ENCODE peak calls at places on chromosomes 13 and 19, in six cellular contexts. J is aorta, U is right lobe of liver, S is neuronal stem cell, I is adrenal gland, Z is mesenchymal stem cell. F is an unnamed sample. For H3K36me3, the result is how much of the 10 kb centered on the place peaks cover.

GRCh38 chr13:50457430-50458393 is 385.8 kb downstream of the DLEU7 start:
- DNase-seq in J (no peak), I (no peak), U (no peak), Z (no peak), S (no peak), F (no peak)

GRCh38 chr19:49127674-49128544 is 8.6 kb downstream of the PPFIA3 start:
- DNase-seq in Z (peak), I (peak), J (peak), U (peak), S (peak), F (peak)

GRCh38 chr13:63110431-63110830 is 1694.8 kb upstream of the PCDH20 start:
- DNase-seq in I (no peak), S (no peak), U (no peak), J (no peak), Z (no peak), F (no peak)

GRCh38 chr13:107367258-107367657 is 799.3 kb upstream of the ARGLU1 start:
- DNase-seq in I (no peak), J (no peak), S (no peak), U (no peak), Z (peak), F (no peak)

GRCh38 chr13:85650613-85651012 is 148.6 kb downstream of the SLITRK6 start:
- DNase-seq in Z (no peak), S (no peak), I (no peak), J (no peak), U (no peak), F (no peak)

GRCh38 chr13:100941811-100942361 is 267.3 kb upstream of the TMTC4 start:
- DNase-seq in U (no peak), J (no peak), Z (peak), I (no peak), S (no peak), F (no peak)

GRCh38 chr13:93227280-93227905 is 786 bp downstream of the GPC6 start:
- DNase-seq in U (peak), Z (peak), J (peak), S (peak), I (no peak), F (no peak)

GRCh38 chr19:39397360-39398296 is 6.5 kb downstream of the MED29 start:
- DNase-seq in U (peak), I (peak), Z (peak), J (peak), S (no peak), F (peak)

GRCh38 chr13:78750735-78751134 is 91.8 kb upstream of the OBI1 start:
- DNase-seq in J (no peak), I (no peak), Z (no peak), U (no peak), S (no peak), F (no peak)

GRCh38 chr13:85520445-85520844 is 278.8 kb downstream of the SLITRK6 start:
- DNase-seq in Z (peak), S (no peak), U (no peak), J (no peak), I (no peak), F (no peak)

GRCh38 chr13:22915442-22916082 is 265.2 kb upstream of the SGCG start:
- DNase-seq in I (peak), S (peak), J (peak), U (no peak), Z (peak), F (peak)

GRCh38 chr19:10111405-10111811 is at the start of gene P2RY11:
- DNase-seq in Z (no peak), S (no peak), I (no peak), J (no peak), U (no peak), F (no peak)

GRCh38 chr13:50222569-50223332 is 207.5 kb downstream of the KCNRG start:
- DNase-seq in I (peak), U (peak), Z (peak), S (no peak), J (peak), F (peak)

GRCh38 chr19:28794301-28794700 is 418.6 kb downstream of the UQCRFS1 start:
- DNase-seq in U (no peak), S (no peak), I (no peak), J (no peak), Z (no peak), F (no peak)

GRCh38 chr13:45454204-45454603 is 10.5 kb upstream of the COG3 start:
- DNase-seq in S (no peak), I (no peak), Z (no peak), U (no peak), J (no peak), F (no peak)

GRCh38 chr13:94192576-94192975 is 286.9 kb downstream of the DCT start:
- DNase-seq in S (peak), I (peak), J (no peak), U (no peak), Z (no peak), F (no peak)

GRCh38 chr13:51612867-51613266 is 28.6 kb downstream of the WDFY2 start:
- DNase-seq in Z (no peak), I (no peak), J (no peak), S (no peak), U (no peak), F (no peak)

GRCh38 chr13:51613535-51613934 is 29.3 kb downstream of the WDFY2 start:
- DNase-seq in S (no peak), I (no peak), Z (no peak), U (no peak), J (no peak), F (no peak)

GRCh38 chr13:51618626-51619025 is 34.4 kb downstream of the WDFY2 start:
- DNase-seq in S (no peak), I (no peak), Z (no peak), U (no peak), J (no peak), F (no peak)

GRCh38 chr13:51619614-51620013 is 35.4 kb downstream of the WDFY2 start:
- DNase-seq in S (no peak), U (no peak), I (no peak), Z (peak), J (no peak), F (no peak)

DNA sequence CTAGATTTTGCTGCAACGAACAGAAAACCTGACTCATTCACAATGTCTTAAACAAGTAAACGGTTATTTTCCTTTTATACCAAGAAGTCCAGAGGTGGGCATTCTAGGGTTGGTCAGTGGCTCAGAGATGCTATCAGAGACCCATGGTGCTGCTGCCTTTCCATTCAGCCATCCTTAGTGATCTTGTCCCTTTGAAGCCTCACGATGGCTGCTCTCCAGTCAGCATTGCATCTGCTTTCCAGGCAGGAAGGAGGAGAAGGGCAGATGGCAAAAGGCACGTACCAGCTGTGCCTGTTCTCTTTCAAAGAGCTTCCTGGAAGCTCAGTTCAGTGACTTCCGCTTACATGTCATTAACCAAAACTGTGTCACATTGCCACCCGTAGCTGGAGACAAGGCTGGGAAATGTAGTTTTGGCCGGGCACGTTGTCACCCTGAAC is 30.1 kb downstream of the WDFY2 start:
- DNase-seq in Z (no peak), I (peak), S (no peak), J (no peak), U (no peak), F (no peak)
- H3K4me3 ChIP-seq in Z (no peak), I (no peak), S (no peak), J (no peak), U (no peak), F (peak)

DNA sequence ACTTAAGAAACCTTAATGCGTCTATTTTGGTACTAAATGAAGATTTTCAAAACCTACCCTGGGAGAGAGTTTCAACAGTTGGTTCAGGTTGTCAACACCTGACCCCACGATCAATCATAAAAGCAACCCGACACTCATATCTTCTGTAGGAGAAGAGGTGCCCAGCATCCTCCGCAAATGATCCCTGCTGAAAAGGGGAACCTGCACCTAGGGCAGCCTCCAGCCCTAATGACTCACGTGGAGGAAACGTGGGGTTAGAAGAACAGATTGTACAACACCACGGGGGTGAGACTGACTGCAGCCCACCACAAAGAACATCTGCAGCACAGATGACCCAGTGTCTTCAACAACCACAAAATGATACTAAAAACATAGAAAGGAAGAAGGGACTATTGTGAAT is 116.3 kb downstream of the RAB20 start:
- DNase-seq in J (no peak), S (no peak), Z (peak), U (no peak), I (no peak), F (no peak)
- H3K36me3 ChIP-seq in J (under half), S (under half), Z (half or more), U (under half), I (under half), F (half or more)

GRCh38 chr19:47479701-47480503 is 4.1 kb downstream of the KPTN start:
- DNase-seq in Z (peak), S (no peak), I (no peak), U (peak), J (no peak), F (no peak)
- H3K4me3 ChIP-seq in Z (no peak), S (peak), I (no peak), U (no peak), J (no peak), F (peak)

GRCh38 chr19:32626969-32627368 is 46.0 kb downstream of the PDCD5 start:
- DNase-seq in U (no peak), J (no peak), I (no peak), S (no peak), Z (no peak), F (no peak)

GRCh38 chr19:32630338-32630737 is 44.6 kb downstream of the ANKRD27 start:
- DNase-seq in I (no peak), J (no peak), U (no peak), Z (no peak), S (no peak), F (no peak)

GRCh38 chr19:32627714-32628253 is 46.8 kb downstream of the PDCD5 start:
- DNase-seq in U (no peak), I (no peak), Z (no peak), S (no peak), J (no peak), F (no peak)

DNA sequence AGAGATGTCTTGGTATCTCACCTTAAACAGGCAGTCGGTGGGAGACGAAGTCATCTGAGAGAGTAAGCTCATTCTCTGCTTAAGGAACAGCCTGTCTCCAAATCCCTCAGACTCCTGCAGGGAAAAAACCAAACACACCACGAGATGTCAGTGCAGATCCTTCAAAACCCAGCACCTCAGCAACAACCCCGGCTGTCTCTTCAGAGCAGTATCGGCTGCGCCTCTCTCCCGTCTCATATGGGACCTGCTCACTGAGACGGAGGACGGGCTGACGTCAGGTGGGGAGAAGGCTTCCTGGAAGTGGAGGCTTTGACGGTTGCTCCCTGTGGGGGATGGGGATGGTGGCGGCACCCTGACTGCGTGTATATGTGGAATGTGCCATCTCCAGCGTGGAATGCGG is 43.6 kb downstream of the ANKRD27 start:
- DNase-seq in S (no peak), I (no peak), U (no peak), J (no peak), Z (no peak), F (no peak)
- H3K36me3 ChIP-seq in S (under half), I (under half), U (under half), J (under half), Z (half or more), F (half or more)

DNA sequence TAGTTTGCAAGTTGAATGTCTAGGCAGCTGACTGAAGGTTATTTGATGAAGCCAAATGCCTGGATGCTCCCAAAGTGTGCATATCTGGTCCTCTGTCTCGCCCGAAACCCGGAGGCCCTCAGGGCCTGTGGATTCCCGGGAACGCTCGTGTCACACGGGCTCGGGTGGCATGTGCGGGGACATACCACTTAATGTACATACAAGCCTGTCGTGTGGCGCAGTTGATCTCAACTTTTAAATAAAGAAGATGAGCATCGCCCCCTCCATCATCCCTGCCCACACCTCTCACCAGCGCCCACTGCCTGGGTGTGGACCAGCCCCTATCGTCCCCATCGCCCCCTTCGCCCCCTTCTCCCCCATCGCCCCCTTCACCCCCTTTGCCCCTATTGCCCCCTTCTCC is 33.9 kb downstream of the ATP11A start:
- DNase-seq in I (no peak), U (no peak), J (no peak), S (no peak), Z (no peak), F (no peak)
- H3K4me3 ChIP-seq in I (no peak), U (no peak), J (no peak), S (no peak), Z (no peak), F (no peak)

GRCh38 chr19:42042455-42043170 is 27.4 kb downstream of the GRIK5 start:
- DNase-seq in U (no peak), Z (no peak), I (no peak), S (no peak), J (no peak), F (no peak)
- H3K36me3 ChIP-seq in U (under half), Z (under half), I (under half), S (under half), J (under half), F (under half)

DNA sequence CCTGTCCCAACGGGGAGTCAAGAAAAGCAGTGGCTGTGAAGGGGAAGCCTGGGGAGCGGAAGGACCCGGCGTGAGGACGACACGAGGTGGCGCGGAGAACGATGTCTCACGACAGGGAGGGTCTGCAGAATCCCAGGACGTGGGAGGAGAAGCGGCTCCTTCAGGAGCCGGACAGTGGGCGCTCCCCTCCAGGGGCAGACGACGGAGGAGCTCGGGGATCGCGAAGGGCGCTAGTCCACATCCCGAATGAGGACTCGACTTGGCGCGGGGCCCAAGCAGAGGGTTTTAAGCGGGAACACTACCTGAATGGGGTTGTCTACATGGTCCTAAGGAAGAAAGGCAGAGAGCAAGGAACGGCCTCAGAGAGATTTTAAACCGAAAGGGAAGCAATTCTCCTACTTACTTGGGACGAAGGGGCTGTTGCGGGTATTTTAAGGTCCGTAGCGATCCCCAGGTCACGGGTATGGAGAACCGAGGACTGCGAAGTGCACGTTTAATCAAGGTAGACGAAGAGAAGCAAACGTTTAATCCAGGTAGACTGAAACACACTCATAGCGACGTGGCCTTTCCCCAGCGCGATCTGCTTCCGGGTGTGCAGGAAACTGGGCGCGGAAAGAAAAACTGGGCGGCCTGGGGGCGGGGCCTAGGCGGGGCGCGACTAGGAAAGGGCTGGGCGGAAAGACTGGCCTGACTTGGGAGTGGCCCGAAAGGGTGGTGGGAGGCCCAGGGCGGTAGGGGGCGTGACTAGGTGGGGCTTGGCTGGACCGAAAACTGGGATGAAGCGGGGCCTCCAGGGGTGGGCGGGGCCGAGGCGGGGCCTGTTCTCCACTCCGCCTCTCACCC is at the start of gene ZNF841:
- DNase-seq in Z (peak), J (peak), S (peak), U (peak), I (peak), F (peak)
- H3K4me3 ChIP-seq in Z (peak), J (peak), S (peak), U (peak), I (peak), F (peak)

GRCh38 chr13:98459171-98459681 is 117.7 kb downstream of the STK24 start:
- DNase-seq in U (no peak), I (peak), Z (no peak), S (no peak), J (peak), F (no peak)
- H3K36me3 ChIP-seq in U (under half), I (half or more), Z (half or more), S (under half), J (under half), F (half or more)

GRCh38 chr13:83738407-83738806 is 143.9 kb downstream of the SLITRK1 start:
- DNase-seq in I (no peak), S (no peak), Z (no peak), U (no peak), J (no peak), F (no peak)

GRCh38 chr13:83731113-83731512 is 151.2 kb downstream of the SLITRK1 start:
- DNase-seq in I (no peak), J (no peak), Z (no peak), S (no peak), U (no peak), F (no peak)

GRCh38 chr13:83733293-83733692 is 149.0 kb downstream of the SLITRK1 start:
- DNase-seq in U (no peak), J (no peak), S (no peak), I (no peak), Z (no peak), F (no peak)

GRCh38 chr13:83730674-83731073 is 151.6 kb downstream of the SLITRK1 start:
- DNase-seq in J (peak), U (no peak), S (no peak), Z (no peak), I (no peak), F (no peak)

DNA sequence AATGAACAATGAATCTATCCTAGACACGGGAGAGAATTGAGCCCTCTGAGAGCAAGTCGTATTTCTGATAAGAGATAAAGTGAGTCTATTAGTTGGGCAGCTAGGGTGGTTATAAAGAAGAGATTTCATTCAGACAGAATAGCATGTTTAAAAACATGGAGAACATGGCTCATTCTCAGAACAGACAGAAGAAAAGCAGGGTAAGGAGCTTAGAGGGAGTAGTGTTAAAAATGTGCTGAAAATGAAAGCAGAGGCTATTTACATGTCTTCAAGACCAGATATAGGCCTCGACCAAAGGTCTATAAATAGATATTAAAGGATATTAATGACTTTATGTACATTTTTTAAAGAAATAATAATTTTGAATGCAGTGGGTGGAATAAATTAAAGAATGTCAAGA is 149.5 kb downstream of the SLITRK1 start:
- DNase-seq in I (no peak), U (no peak), Z (no peak), J (no peak), S (no peak), F (no peak)
- H3K4me3 ChIP-seq in I (no peak), U (no peak), Z (no peak), J (no peak), S (no peak), F (no peak)

F was measured in left ventricle myocardium inferior.